ENCODE peak calls at places on chromosome 17, in five cellular contexts. One of them, this sample, is unnamed.

GRCh38 chr17:69802045-69802740 is 272.8 kb upstream of the KCNJ16 start:
- DNase-seq in IMR-90: no peak
- DNase-seq in mucosa of descending colon: no peak
- DNase-seq in A673: no peak
- DNase-seq in left ventricle myocardium inferior: peak; percentile 17
- DNase-seq in this sample: peak; percentile 25

GRCh38 chr17:31364012-31364411 is 27.5 kb upstream of the RAB11FIP4 start:
- DNase-seq in IMR-90: no peak
- DNase-seq in A673: no peak
- DNase-seq in left ventricle myocardium inferior: no peak
- DNase-seq in mucosa of descending colon: no peak
- DNase-seq in this sample: no peak

GRCh38 chr17:17511971-17512858 is 16.0 kb upstream of the RASD1 start:
- DNase-seq in IMR-90: peak; percentile 93
- DNase-seq in left ventricle myocardium inferior: peak; percentile 9
- DNase-seq in A673: no peak
- DNase-seq in mucosa of descending colon: no peak
- DNase-seq in this sample: no peak

GRCh38 chr17:50470451-50470850 is 1.8 kb upstream of the CHAD start:
- DNase-seq in IMR-90: no peak
- DNase-seq in mucosa of descending colon: peak; percentile 86
- DNase-seq in A673: no peak
- DNase-seq in left ventricle myocardium inferior: no peak
- DNase-seq in this sample: no peak

GRCh38 chr17:6910987-6911603 is 79.6 kb upstream of the TEKT1 start:
- DNase-seq in A673: peak; percentile 74
- DNase-seq in left ventricle myocardium inferior: no peak
- DNase-seq in mucosa of descending colon: no peak
- DNase-seq in IMR-90: peak; percentile 57
- DNase-seq in this sample: no peak

GRCh38 chr17:42920922-42921321 is 20.3 kb downstream of the G6PC1 start:
- DNase-seq in IMR-90: no peak
- DNase-seq in mucosa of descending colon: no peak
- DNase-seq in left ventricle myocardium inferior: peak; percentile 33
- DNase-seq in A673: no peak
- DNase-seq in this sample: no peak

GRCh38 chr17:51912939-51913338 is 245.6 kb downstream of the CA10 start:
- DNase-seq in mucosa of descending colon: no peak
- DNase-seq in IMR-90: no peak
- DNase-seq in left ventricle myocardium inferior: no peak
- DNase-seq in A673: no peak
- DNase-seq in this sample: peak; percentile 58

GRCh38 chr17:28544402-28545140 is 7.9 kb downstream of the UNC119 start:
- DNase-seq in left ventricle myocardium inferior: no peak
- DNase-seq in mucosa of descending colon: no peak
- DNase-seq in IMR-90: no peak
- DNase-seq in A673: no peak
- DNase-seq in this sample: no peak

GRCh38 chr17:55420776-55421178 is 858 bp downstream of the MMD start:
- DNase-seq in mucosa of descending colon: peak; percentile 57
- DNase-seq in left ventricle myocardium inferior: peak; percentile 52
- DNase-seq in A673: peak; percentile 32
- DNase-seq in IMR-90: no peak
- DNase-seq in this sample: no peak

GRCh38 chr17:4738136-4739121 is 1.2 kb upstream of the ZMYND15 start:
- DNase-seq in left ventricle myocardium inferior: no peak
- DNase-seq in mucosa of descending colon: peak; percentile 59
- DNase-seq in A673: no peak
- DNase-seq in IMR-90: no peak
- DNase-seq in this sample: no peak

GRCh38 chr17:56793947-56794346 is 39.8 kb downstream of the C17orf67 start:
- DNase-seq in A673: no peak
- DNase-seq in left ventricle myocardium inferior: no peak
- DNase-seq in IMR-90: no peak
- DNase-seq in mucosa of descending colon: no peak
- DNase-seq in this sample: no peak

GRCh38 chr17:43372273-43372911 is 26.4 kb upstream of the ARL4D start:
- DNase-seq in IMR-90: no peak
- DNase-seq in left ventricle myocardium inferior: peak; percentile 40
- DNase-seq in mucosa of descending colon: no peak
- DNase-seq in A673: no peak
- DNase-seq in this sample: no peak

GRCh38 chr17:43530303-43531081 is 15.6 kb downstream of the ETV4 start:
- DNase-seq in left ventricle myocardium inferior: peak; percentile 63
- DNase-seq in A673: peak; percentile 90
- DNase-seq in IMR-90: peak; percentile 93
- DNase-seq in mucosa of descending colon: peak; percentile 46
- DNase-seq in this sample: peak; percentile 98

DNA sequence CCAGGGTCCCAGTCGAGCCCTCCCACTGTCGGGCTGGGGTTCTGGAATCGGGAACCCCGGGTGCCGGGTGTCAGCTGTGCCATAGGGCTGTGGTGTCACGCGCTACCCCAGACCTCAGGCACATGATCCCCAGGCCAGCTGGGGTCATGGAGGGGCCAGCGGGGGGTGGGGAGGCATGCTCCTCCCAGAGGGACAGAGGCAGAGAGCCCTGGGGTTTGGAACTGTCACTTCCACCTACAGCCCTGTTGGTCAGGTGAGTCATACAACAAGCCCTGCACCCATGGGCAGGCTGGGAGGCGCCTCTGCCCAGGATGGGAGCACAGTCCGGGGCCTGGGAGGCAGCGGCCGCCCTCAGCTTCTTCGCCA is 63.0 kb downstream of the BAIAP2 start:
- DNase-seq in left ventricle myocardium inferior: peak; percentile 34
- DNase-seq in IMR-90: peak; percentile 30
- DNase-seq in A673: no peak
- DNase-seq in mucosa of descending colon: peak; percentile 37
- DNase-seq in this sample: no peak
- H3K4me1 ChIP-seq in left ventricle myocardium inferior: peaks cover 28% of the 10 kb centered on the region
- H3K4me1 ChIP-seq in IMR-90: peaks cover 37% of the 10 kb centered on the region
- H3K4me1 ChIP-seq in A673: peaks cover 46% of the 10 kb centered on the region
- H3K4me1 ChIP-seq in mucosa of descending colon: peaks cover 31% of the 10 kb centered on the region
- H3K4me1 ChIP-seq in this sample: peaks cover 49% of the 10 kb centered on the region

GRCh38 chr17:81513669-81514484 is 1.3 kb upstream of the ACTG1 start:
- DNase-seq in A673: peak; percentile 82
- DNase-seq in left ventricle myocardium inferior: peak; percentile 75
- DNase-seq in IMR-90: peak; percentile 68
- DNase-seq in mucosa of descending colon: peak; percentile 71
- DNase-seq in this sample: no peak
- H3K4me1 ChIP-seq in A673: peaks cover 26% of the 10 kb centered on the region
- H3K4me1 ChIP-seq in left ventricle myocardium inferior: peaks cover 92% of the 10 kb centered on the region
- H3K4me1 ChIP-seq in IMR-90: peaks cover 24% of the 10 kb centered on the region
- H3K4me1 ChIP-seq in mucosa of descending colon: peaks cover 33% of the 10 kb centered on the region
- H3K4me1 ChIP-seq in this sample: peaks cover 17% of the 10 kb centered on the region

GRCh38 chr17:78421084-78421533 is 42.7 kb downstream of the PGS1 start:
- DNase-seq in left ventricle myocardium inferior: no peak
- DNase-seq in IMR-90: no peak
- DNase-seq in mucosa of descending colon: no peak
- DNase-seq in A673: no peak
- DNase-seq in this sample: no peak
- H3K4me1 ChIP-seq in left ventricle myocardium inferior: peaks cover 74% of the 10 kb centered on the region
- H3K4me1 ChIP-seq in IMR-90: peaks cover 16% of the 10 kb centered on the region
- H3K4me1 ChIP-seq in mucosa of descending colon: peaks cover 14% of the 10 kb centered on the region
- H3K4me1 ChIP-seq in A673: peaks cover 16% of the 10 kb centered on the region
- H3K4me1 ChIP-seq in this sample: peaks cover 8% of the 10 kb centered on the region

DNA sequence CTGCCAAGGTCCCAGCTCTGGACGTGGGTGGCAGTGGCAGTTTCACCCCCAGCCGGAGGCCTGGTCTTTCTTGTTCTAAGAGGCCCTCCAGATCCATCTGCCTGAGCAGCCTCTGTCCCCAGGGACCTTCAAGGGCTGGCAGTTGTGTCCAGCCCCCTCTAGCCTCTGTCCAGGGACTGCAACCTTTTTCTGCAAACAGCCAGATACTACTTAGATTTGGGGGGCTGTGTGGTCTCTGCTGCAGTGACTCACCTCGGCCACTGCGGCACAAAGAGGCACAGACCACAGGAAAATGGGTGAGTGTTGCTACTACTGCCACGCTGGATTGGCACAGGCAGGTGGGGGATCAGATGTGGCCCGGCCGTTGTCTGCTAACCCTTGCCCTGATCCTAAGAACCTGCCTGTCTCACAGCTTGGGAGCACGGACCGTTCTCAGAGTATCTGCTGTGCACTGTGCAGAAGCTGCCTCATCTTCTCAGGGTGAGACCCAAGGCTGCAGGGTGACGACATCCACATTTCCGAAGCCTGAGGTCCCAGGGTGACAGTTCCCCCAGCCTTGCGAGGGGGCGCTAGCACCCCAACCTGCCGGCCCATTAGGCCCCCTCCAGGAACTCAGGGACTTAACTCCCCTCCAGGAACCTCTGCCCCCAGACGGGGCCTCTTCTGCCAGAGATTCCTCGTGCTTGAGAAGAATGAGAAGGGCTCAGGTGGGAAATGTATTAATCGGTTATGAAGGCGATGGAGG is 27.6 kb downstream of the MXRA7 start:
- DNase-seq in A673: no peak
- DNase-seq in mucosa of descending colon: no peak
- DNase-seq in left ventricle myocardium inferior: no peak
- DNase-seq in IMR-90: no peak
- DNase-seq in this sample: no peak
- H3K4me1 ChIP-seq in A673: no peaks in the 10 kb centered on the region
- H3K4me1 ChIP-seq in mucosa of descending colon: peaks cover 18% of the 10 kb centered on the region
- H3K4me1 ChIP-seq in left ventricle myocardium inferior: peaks cover 75% of the 10 kb centered on the region
- H3K4me1 ChIP-seq in IMR-90: peaks cover 19% of the 10 kb centered on the region
- H3K4me1 ChIP-seq in this sample: peaks cover 22% of the 10 kb centered on the region

GRCh38 chr17:77141846-77142449 is 1.2 kb downstream of the SEC14L1 start:
- DNase-seq in IMR-90: no peak
- DNase-seq in left ventricle myocardium inferior: no peak
- DNase-seq in mucosa of descending colon: no peak
- DNase-seq in A673: no peak
- DNase-seq in this sample: no peak
- H3K4me1 ChIP-seq in IMR-90: peaks cover 19% of the 10 kb centered on the region
- H3K4me1 ChIP-seq in left ventricle myocardium inferior: peaks cover 75% of the 10 kb centered on the region
- H3K4me1 ChIP-seq in mucosa of descending colon: peaks cover 13% of the 10 kb centered on the region
- H3K4me1 ChIP-seq in A673: peaks cover 20% of the 10 kb centered on the region
- H3K4me1 ChIP-seq in this sample: peaks cover 10% of the 10 kb centered on the region

DNA sequence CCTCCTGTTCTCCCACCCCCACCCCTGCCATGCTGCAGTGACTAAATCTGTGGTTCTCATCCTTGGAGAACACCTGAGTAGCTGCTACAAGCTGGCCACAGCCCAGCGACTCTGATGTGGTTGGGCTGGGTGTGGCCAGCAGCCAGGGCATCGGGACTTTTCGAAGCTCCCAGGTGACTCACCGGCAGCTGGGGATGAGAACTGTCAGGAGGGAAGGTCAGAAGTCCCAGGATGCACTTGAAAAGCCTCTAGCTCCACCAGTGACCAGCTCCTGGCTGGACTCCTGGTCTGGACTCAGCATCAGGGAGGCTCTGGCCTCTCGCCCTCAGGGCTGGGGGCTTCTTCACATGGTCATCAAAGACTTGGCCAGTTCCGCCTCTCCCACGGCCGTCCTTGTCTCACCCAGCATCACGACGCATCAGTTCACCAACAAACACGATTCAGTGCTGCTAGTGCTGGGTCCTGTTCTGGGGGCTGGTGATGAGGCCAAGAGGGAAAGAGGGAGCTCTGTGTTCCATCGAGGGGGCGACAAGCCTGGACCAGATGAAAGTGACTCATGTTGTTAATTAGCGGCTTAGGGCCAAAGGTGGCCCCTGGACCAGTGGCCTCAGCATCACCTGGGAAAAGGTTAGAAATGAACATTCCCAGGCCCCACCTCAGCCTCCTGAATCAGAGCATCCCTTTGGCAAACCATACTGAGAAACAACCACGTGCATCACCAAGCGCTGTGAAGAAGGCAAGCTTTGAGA is 3.9 kb upstream of the C17orf99 start:
- DNase-seq in IMR-90: peak; percentile 81
- DNase-seq in left ventricle myocardium inferior: no peak
- DNase-seq in A673: no peak
- DNase-seq in mucosa of descending colon: peak; percentile 77
- DNase-seq in this sample: no peak
- H3K4me1 ChIP-seq in IMR-90: peaks cover 3% of the 10 kb centered on the region
- H3K4me1 ChIP-seq in left ventricle myocardium inferior: peaks cover 42% of the 10 kb centered on the region
- H3K4me1 ChIP-seq in A673: peaks cover 9% of the 10 kb centered on the region
- H3K4me1 ChIP-seq in mucosa of descending colon: peaks cover 57% of the 10 kb centered on the region
- H3K4me1 ChIP-seq in this sample: peaks cover 27% of the 10 kb centered on the region

DNA sequence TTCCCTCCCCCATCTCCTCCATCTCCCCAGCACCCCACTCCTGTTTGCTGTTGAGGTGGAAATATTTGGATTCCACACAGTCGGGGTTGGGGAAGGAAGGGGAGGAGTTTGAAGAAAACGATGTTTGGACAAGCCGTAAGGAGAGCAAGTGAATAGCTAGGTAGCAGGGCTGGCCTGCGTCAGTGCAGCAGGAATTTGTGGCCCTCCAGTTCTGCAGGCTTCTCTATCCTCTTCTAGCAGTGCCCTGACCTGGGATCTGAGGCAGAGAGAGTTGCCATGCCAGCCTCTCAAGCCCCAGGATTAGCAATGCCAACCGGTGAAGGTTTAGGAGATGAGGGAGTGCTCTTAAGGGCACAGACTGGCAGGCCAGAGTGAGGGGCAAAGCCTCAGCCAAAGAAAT is 12.5 kb downstream of the TLCD2 start:
- DNase-seq in IMR-90: no peak
- DNase-seq in A673: no peak
- DNase-seq in left ventricle myocardium inferior: no peak
- DNase-seq in mucosa of descending colon: no peak
- DNase-seq in this sample: no peak
- H3K4me1 ChIP-seq in IMR-90: peaks cover 4% of the 10 kb centered on the region
- H3K4me1 ChIP-seq in A673: no peaks in the 10 kb centered on the region
- H3K4me1 ChIP-seq in left ventricle myocardium inferior: no peaks in the 10 kb centered on the region
- H3K4me1 ChIP-seq in mucosa of descending colon: no peaks in the 10 kb centered on the region
- H3K4me1 ChIP-seq in this sample: no peaks in the 10 kb centered on the region

GRCh38 chr17:78534492-78535284 is 42.5 kb downstream of the DNAH17 start:
- DNase-seq in IMR-90: no peak
- DNase-seq in mucosa of descending colon: no peak
- DNase-seq in A673: no peak
- DNase-seq in left ventricle myocardium inferior: no peak
- DNase-seq in this sample: no peak
- H3K4me1 ChIP-seq in IMR-90: no peaks in the 10 kb centered on the region
- H3K4me1 ChIP-seq in mucosa of descending colon: peaks cover 10% of the 10 kb centered on the region
- H3K4me1 ChIP-seq in A673: no peaks in the 10 kb centered on the region
- H3K4me1 ChIP-seq in left ventricle myocardium inferior: peaks cover 8% of the 10 kb centered on the region
- H3K4me1 ChIP-seq in this sample: peaks cover 1% of the 10 kb centered on the region